ENCODE peak calls at places on chromosomes 3 and 15, in four cellular contexts. W is left lung, X is GM19239, A is NCI-H187. V is an unnamed sample.

GRCh38 chr3:118196183-118196582 is 838.5 kb downstream of the IGSF11 start:
- DNase-seq in A (no peak), W (no peak), X (no peak), V (no peak)

GRCh38 chr15:89482139-89482538 is 14.2 kb downstream of the RHCG start:
- DNase-seq in W (no peak), X (no peak), A (no peak), V (no peak)

GRCh38 chr15:64310036-64310435 is 45.9 kb downstream of the CSNK1G1 start:
- DNase-seq in X (no peak), A (no peak), W (no peak), V (no peak)

GRCh38 chr15:70781236-70781635 is 17.9 kb upstream of the UACA start:
- DNase-seq in X (no peak), W (no peak), A (no peak), V (no peak)

GRCh38 chr3:139552632-139553335 is 13.2 kb upstream of the RBP1 start:
- DNase-seq in X (no peak), A (no peak), W (no peak), V (no peak)

GRCh38 chr3:117234321-117234720 is 524.7 kb downstream of the TUSC7 start:
- DNase-seq in W (no peak), A (peak), X (no peak), V (no peak)

GRCh38 chr3:146469206-146470017 is at the start of gene PLSCR2:
- DNase-seq in W (peak), A (no peak), X (peak), V (peak)

GRCh38 chr3:149585401-149585726 is 72.5 kb downstream of the WWTR1 start:
- DNase-seq in A (no peak), X (peak), W (no peak), V (no peak)

GRCh38 chr3:25587975-25588374 is 76.7 kb downstream of the TOP2B start:
- DNase-seq in W (no peak), A (no peak), X (no peak), V (no peak)

GRCh38 chr15:81475926-81476325 is 101.9 kb upstream of the TMC3 start:
- DNase-seq in A (no peak), W (no peak), X (no peak), V (no peak)

GRCh38 chr15:31399544-31400171 is 73.0 kb downstream of the KLF13 start:
- DNase-seq in X (no peak), W (no peak), A (no peak), V (no peak)

GRCh38 chr15:26901036-26901435 is 34.2 kb downstream of the GABRA5 start:
- DNase-seq in X (no peak), W (no peak), A (no peak), V (no peak)

GRCh38 chr3:196198771-196199753 is 12.1 kb downstream of the ZDHHC19 start:
- DNase-seq in X (no peak), A (no peak), W (no peak), V (no peak)

GRCh38 chr3:170323371-170323770 is 34.1 kb upstream of the SKIL start:
- DNase-seq in W (no peak), A (no peak), X (no peak), V (no peak)

GRCh38 chr3:42552830-42553229 is 28.9 kb downstream of the SEC22C start:
- DNase-seq in W (no peak), X (no peak), A (no peak), V (no peak)

GRCh38 chr15:23516866-23517265 is 48.6 kb upstream of the MKRN3 start:
- DNase-seq in W (no peak), A (no peak), X (no peak), V (no peak)

GRCh38 chr3:190810957-190811356 is 51.5 kb downstream of the GMNC start:
- DNase-seq in X (no peak), W (no peak), A (no peak), V (no peak)

GRCh38 chr15:41620536-41621199 is 39.5 kb upstream of the MGA start:
- DNase-seq in W (no peak), A (no peak), X (no peak), V (no peak)

GRCh38 chr3:52046186-52046913 is 10.0 kb downstream of the DUSP7 start:
- DNase-seq in X (no peak), W (no peak), A (no peak), V (no peak)

GRCh38 chr3:170740285-170740684 is 129.7 kb downstream of the RPL22L1 start:
- DNase-seq in X (no peak), A (no peak), W (no peak), V (no peak)

GRCh38 chr15:89794627-89795241 is 18.6 kb downstream of the MESP2 start:
- DNase-seq in A (no peak), X (no peak), W (peak), V (peak)

GRCh38 chr15:97995881-97996603 is 35.5 kb downstream of the ARRDC4 start:
- DNase-seq in X (no peak), W (no peak), A (no peak), V (no peak)

GRCh38 chr15:89556413-89557262 is 18.6 kb upstream of the TICRR start:
- DNase-seq in A (peak), X (peak), W (no peak), V (peak)

GRCh38 chr3:18389108-18389733 is 35.9 kb downstream of the SATB1 start:
- DNase-seq in X (no peak), A (no peak), W (no peak), V (no peak)

GRCh38 chr15:23095796-23096195 is 40.8 kb downstream of the GOLGA6L1 start:
- DNase-seq in A (no peak), X (no peak), W (no peak), V (no peak)

GRCh38 chr15:74815961-74816360 is 3.3 kb downstream of the LMAN1L start:
- DNase-seq in X (no peak), W (peak), A (no peak), V (no peak)

GRCh38 chr3:48690846-48691458 is 5.2 kb upstream of the NCKIPSD start:
- DNase-seq in A (no peak), W (no peak), X (no peak), V (no peak)